ENCODE peak calls at places on chromosomes 13 and 19, in five cellular contexts. Q is esophagus squamous epithelium; U is stromal cell of bone marrow; V is activated T-helper 2 cell treated with anti-CD3 and anti-CD28 coated beads, Interferon-gamma antibody, Interleukin-2, Interleukin-4, amounts not matched to agents 10 μg/mL and 5 μg/mL and 100 μg/mL, durations not matched to agents 14 hours and 24 hours and 36 hours; F is cardiac fibroblast. B is an unnamed sample.
A peak's percentile ranks its signal among the peaks of the same experiment; 100 is the strongest.

GRCh38 chr13:113789167-113789566 is 30.1 kb downstream of the TMEM255B start:
- DNase-seq in Q (no peak), U (no peak), V (no peak), F (no peak), B (no peak)

GRCh38 chr13:53783466-53783865 is 754.9 kb downstream of the OLFM4 start:
- DNase-seq in Q (no peak), U (no peak), V (no peak), F (no peak), B (no peak)

GRCh38 chr19:38266070-38266469 is 1.7 kb downstream of the SPINT2 start:
- DNase-seq in Q (no peak), U (no peak), V (no peak), F (no peak), B (no peak)

GRCh38 chr19:5623397-5624153 is 692 bp downstream of the SAFB start:
- DNase-seq in Q (no peak), U (no peak), V (no peak), F (no peak), B (no peak)

GRCh38 chr19:39843919-39844793 is 2.0 kb downstream of the FBL start:
- DNase-seq in Q (no peak), U (peak; percentile 40), V (no peak), F (peak; percentile 71), B (no peak)

GRCh38 chr19:8738377-8738776 is 16.9 kb downstream of the OR2Z1 start:
- DNase-seq in Q (no peak), U (no peak), V (no peak), F (no peak), B (no peak)

GRCh38 chr13:42396501-42396900 is 124.5 kb downstream of the AKAP11 start:
- DNase-seq in Q (no peak), U (no peak), V (peak; percentile 71), F (no peak), B (no peak)

GRCh38 chr19:681029-681626 is 4.9 kb downstream of the FSTL3 start:
- DNase-seq in Q (no peak), U (no peak), V (no peak), F (no peak), B (no peak)

GRCh38 chr13:29800687-29801086 is 49.7 kb downstream of the UBL3 start:
- DNase-seq in Q (no peak), U (no peak), V (no peak), F (no peak), B (no peak)

GRCh38 chr13:95512424-95512823 is 40.1 kb upstream of the CLDN10 start:
- DNase-seq in Q (no peak), U (no peak), V (no peak), F (no peak), B (no peak)

GRCh38 chr19:455851-456546 is 4.8 kb downstream of the SHC2 start:
- DNase-seq in Q (no peak), U (no peak), V (no peak), F (no peak), B (no peak)

GRCh38 chr19:54937926-54938325 is 9.4 kb downstream of the NLRP7 start:
- DNase-seq in Q (no peak), U (no peak), V (no peak), F (no peak), B (no peak)

GRCh38 chr13:75803175-75803611 is 167.1 kb downstream of the LMO7 start:
- DNase-seq in Q (no peak), U (no peak), V (no peak), F (no peak), B (no peak)

GRCh38 chr13:25306671-25307464 is 5.4 kb downstream of the NUP58 start:
- DNase-seq in Q (no peak), U (no peak), V (no peak), F (no peak), B (no peak)